ENCODE peak calls at places on chromosomes 4 and X, in seven cellular contexts. W is AG09319; D is astrocyte; P is mucosa of descending colon; O is stimulated activated CD4-positive, alpha-beta T cell treated with anti-CD3 and anti-CD28 coated beads, Interleukin-4, amount 100 ng/mL, for 24 hours; N is EL; G is Kasumi-1. R is an unnamed sample.

GRCh38 chrX:104195489-104196084 is 29.3 kb downstream of the FAM199X start:
- DNase-seq in W (no peak), D (no peak), P (no peak), O (no peak), N (peak; percentile 23), G (peak; percentile 43), R (no peak)

GRCh38 chr4:150178161-150178560 is 99.9 kb downstream of the DCLK2 start:
- DNase-seq in W (no peak), D (peak; percentile 86), P (no peak), O (no peak), N (peak; percentile 52), G (no peak), R (no peak)

GRCh38 chr4:184280591-184281071 is 63.0 kb upstream of the ENPP6 start:
- DNase-seq in W (no peak), D (no peak), P (no peak), O (peak; percentile 34), N (no peak), G (no peak), R (no peak)

GRCh38 chr4:1775731-1776500 is 17.2 kb upstream of the FGFR3 start:
- DNase-seq in W (no peak), D (no peak), P (no peak), O (no peak), N (peak; percentile 55), G (peak; percentile 56), R (no peak)

GRCh38 chrX:6149231-6149870 is 79.3 kb downstream of the NLGN4X start:
- DNase-seq in W (no peak), D (peak; percentile 43), P (no peak), O (no peak), N (no peak), G (no peak), R (no peak)

GRCh38 chr4:27791640-27792039 is 931.0 kb downstream of the STIM2 start:
- DNase-seq in W (no peak), D (peak; percentile 53), P (no peak), O (no peak), N (peak; percentile 92), G (no peak), R (no peak)

GRCh38 chrX:101417981-101418841 is 10.2 kb downstream of the HNRNPH2 start:
- DNase-seq in W (no peak), D (peak; percentile 14), P (peak; percentile 72), O (peak; percentile 18), N (peak; percentile 44), G (peak; percentile 33), R (no peak)

GRCh38 chr4:74764119-74764518 is 30.2 kb downstream of the BTC start:
- DNase-seq in W (no peak), D (no peak), P (no peak), O (no peak), N (no peak), G (no peak), R (no peak)